ENCODE peak calls at places on chromosomes 16 and 17, in four cellular contexts. H is A549, R is HepG2, A is K562. S is an unnamed sample.

GRCh38 chr16:86635926-86636325 is 57.6 kb downstream of the FOXL1 start:
- DNase-seq in R (no peak), A (no peak), H (no peak), S (no peak)

GRCh38 chr16:28846933-28847273 is 755 bp upstream of the TUFM start:
- DNase-seq in R (no peak), A (no peak), H (no peak), S (no peak)

GRCh38 chr16:90019543-90020259 is 445 bp upstream of the DBNDD1 start:
- DNase-seq in R (peak), H (peak), A (peak), S (peak)

GRCh38 chr17:10099051-10099571 is 99.3 kb downstream of the GAS7 start:
- DNase-seq in R (no peak), H (no peak), A (no peak), S (no peak)

GRCh38 chr17:80901319-80901718 is 90.3 kb upstream of the CHMP6 start:
- DNase-seq in H (no peak), A (no peak), R (no peak), S (no peak)

GRCh38 chr16:81755915-81756644 is 23.0 kb upstream of the PLCG2 start:
- DNase-seq in H (no peak), R (no peak), A (no peak), S (no peak)

GRCh38 chr16:30395155-30395991 is at the start of gene ZNF48:
- DNase-seq in H (peak), A (peak), R (peak), S (peak)

GRCh38 chr17:77488531-77489238 is 347.9 kb downstream of the SEC14L1 start:
- DNase-seq in R (no peak), H (no peak), A (no peak), S (no peak)

GRCh38 chr17:37340804-37341203 is 35.0 kb upstream of the C17orf78 start:
- DNase-seq in H (no peak), R (no peak), A (no peak), S (no peak)

GRCh38 chr17:8870406-8871040 is 3.0 kb upstream of the PIK3R6 start:
- DNase-seq in H (no peak), A (no peak), R (no peak), S (no peak)

GRCh38 chr17:38844261-38844757 is 9.2 kb downstream of the RPL23 start:
- DNase-seq in H (no peak), R (peak), A (no peak), S (no peak)

GRCh38 chr17:40516581-40517285 is 15.3 kb upstream of the TNS4 start:
- DNase-seq in R (peak), A (peak), H (peak), S (no peak)

GRCh38 chr17:50559674-50560184 is 786 bp upstream of the CACNA1G start:
- DNase-seq in H (peak), A (peak), R (no peak), S (peak)

GRCh38 chr17:31623990-31624389 is 232.5 kb downstream of the RAB11FIP4 start:
- DNase-seq in H (no peak), A (no peak), R (no peak), S (no peak)

GRCh38 chr17:31631759-31632158 is 227.3 kb downstream of the COPRS start:
- DNase-seq in A (no peak), H (no peak), R (no peak), S (no peak)

GRCh38 chr17:31629696-31630470 is 229.2 kb downstream of the COPRS start:
- DNase-seq in H (no peak), A (no peak), R (no peak), S (no peak)

GRCh38 chr17:31627960-31628359 is 231.1 kb downstream of the COPRS start:
- DNase-seq in A (no peak), R (no peak), H (no peak), S (no peak)
- TF ChIP-seq NR3C1 in A (no peak), R (no peak), H (no peak), S (no peak)

GRCh38 chr17:17419621-17420020 is 57.2 kb upstream of the MED9 start:
- DNase-seq in R (no peak), A (no peak), H (no peak), S (no peak)
- TF ChIP-seq NR3C1 in R (no peak), A (no peak), H (no peak), S (no peak)

DNA sequence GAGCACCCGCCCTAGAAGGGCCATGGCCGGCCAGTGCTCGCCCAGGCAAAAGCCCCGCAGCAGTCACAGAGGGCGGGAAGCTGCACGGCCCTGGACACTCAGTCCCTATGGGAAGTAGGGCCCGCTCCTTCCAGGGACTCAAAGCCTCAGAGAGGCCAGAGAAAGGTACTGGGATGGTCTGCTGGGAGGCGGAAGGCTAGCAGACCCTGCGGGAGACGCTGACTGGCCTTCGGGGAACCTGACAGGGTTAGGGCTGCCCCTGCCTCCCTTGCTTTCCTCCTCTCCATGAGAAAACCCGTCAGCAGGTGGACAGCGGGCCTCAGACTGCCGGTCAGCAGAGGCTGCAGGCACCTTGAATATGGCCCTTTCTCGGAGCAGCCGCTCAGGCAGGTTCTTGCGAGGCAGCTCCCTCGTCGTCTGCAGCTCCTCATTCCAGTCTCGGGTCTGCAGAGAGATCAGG is 11.5 kb downstream of the CLUH start:
- DNase-seq in R (no peak), A (no peak), H (no peak), S (peak)
- TF ChIP-seq NR3C1 in R (no peak), A (no peak), H (no peak), S (no peak)

DNA sequence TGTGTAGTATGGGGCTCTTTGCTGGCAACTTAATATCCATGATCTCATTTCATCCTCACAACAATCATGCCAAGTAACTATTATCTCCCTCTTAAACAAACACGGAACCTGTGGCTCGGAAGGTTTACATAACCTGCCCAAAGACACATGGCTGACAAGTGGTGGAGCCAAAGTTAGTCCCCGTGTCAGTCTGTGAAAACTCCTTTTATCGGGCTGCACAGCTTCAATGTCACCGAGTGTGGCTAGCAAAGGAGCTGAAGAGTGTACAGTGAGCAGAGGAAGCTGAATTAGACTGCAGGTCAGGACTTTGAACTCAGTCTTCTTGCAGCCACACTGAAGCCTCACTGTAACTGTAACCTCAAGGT is 80.3 kb downstream of the PARN start:
- DNase-seq in R (peak), H (peak), A (no peak), S (no peak)
- TF ChIP-seq NR3C1 in R (no peak), H (no peak), A (no peak), S (no peak)

GRCh38 chr16:46673320-46674013 is 15.5 kb downstream of the VPS35 start:
- DNase-seq in A (peak), H (peak), R (peak), S (peak)
- TF ChIP-seq NR3C1 in A (no peak), H (no peak), R (no peak), S (no peak)

GRCh38 chr17:18263885-18264682 is 3.6 kb downstream of the MIEF2 start:
- DNase-seq in R (no peak), A (no peak), H (no peak), S (no peak)
- TF ChIP-seq NR3C1 in R (no peak), A (no peak), H (no peak), S (no peak)

DNA sequence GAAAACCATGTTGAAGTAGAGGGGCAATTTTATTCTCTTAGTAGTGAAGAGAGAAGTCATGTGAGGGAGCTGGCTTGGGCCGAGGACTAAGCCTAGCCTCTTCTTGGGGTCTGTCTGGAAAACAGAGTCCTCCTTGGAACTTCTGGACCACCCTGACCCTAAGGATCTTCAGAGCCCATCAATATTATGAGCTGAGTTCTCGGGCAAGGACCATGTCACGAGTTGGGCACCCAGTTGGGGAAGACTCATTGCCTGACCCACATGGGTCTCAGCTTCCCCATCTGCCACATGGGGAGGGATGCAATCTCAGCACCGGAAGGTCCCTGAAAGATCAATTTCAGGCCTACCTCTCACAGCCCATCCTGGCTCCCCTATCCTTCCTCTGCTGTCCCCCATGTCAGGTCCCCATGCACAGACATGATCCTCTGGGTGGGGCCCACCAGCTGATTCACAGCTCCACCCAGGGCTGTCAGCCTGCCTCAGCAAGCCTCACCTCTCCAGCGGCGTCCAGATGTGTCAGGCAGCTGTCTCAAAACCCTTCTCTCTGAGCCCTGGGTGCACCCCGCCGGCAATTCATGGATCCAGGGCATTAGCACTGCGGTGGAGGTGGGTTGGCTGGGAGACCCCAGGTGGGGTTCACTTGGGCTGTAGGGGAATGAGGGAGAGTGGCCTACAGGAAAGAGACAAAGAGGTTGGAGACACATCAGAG is 2.0 kb downstream of the NLRP1 start:
- DNase-seq in A (no peak), H (no peak), R (no peak), S (no peak)
- TF ChIP-seq NR3C1 in A (no peak), H (no peak), R (no peak), S (no peak)

GRCh38 chr16:67982011-67982696 is 1.9 kb upstream of the DPEP3 start:
- DNase-seq in H (no peak), R (no peak), A (no peak), S (no peak)

GRCh38 chr16:67977469-67978227 is 2.7 kb downstream of the DPEP3 start:
- DNase-seq in H (no peak), A (no peak), R (no peak), S (no peak)

GRCh38 chr16:67977005-67977404 is 3.3 kb downstream of the DPEP3 start:
- DNase-seq in R (no peak), H (no peak), A (no peak), S (no peak)

GRCh38 chr16:67976205-67976604 is 4.1 kb downstream of the DPEP3 start:
- DNase-seq in A (no peak), H (no peak), R (no peak), S (no peak)

DNA sequence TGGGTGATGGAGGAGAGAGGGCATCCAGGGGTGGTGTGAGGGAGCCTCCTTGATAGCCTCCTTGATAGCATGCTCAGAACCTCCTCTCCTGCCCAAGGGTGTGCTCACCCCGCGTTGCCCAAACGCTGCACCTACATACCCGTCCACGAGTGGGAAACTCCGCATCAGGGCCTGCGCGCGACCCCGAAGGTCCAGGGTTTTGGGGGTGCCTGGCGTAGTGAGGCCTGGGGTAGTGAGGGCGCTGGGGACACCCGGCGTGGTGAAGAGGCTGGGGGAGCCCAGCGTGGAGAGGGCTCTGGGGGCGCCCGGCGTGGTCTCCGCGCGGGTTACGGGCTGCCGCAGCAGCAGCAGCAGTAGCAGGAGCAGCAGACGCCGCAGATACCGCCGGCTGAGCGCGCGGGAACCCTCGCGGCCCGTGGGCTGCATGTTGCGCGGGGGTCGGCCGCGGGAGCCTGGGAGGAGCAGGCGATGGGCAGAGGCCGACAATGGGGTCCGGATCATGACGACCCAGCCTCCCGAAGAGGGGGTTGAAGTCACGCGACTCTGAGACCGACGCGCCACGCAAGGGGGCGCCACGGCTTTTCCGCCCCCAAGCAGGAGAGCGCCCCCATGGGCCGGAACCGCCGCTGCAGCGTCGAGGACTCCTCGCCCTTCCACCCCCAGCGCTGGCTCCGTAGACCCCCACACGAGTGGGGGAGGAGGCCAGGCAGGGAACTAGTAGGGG is at the start of gene DPEP3:
- DNase-seq in A (no peak), H (no peak), R (no peak), S (peak)
- TF ChIP-seq NR3C1 in A (no peak), H (no peak), R (no peak), S (no peak)

DNA sequence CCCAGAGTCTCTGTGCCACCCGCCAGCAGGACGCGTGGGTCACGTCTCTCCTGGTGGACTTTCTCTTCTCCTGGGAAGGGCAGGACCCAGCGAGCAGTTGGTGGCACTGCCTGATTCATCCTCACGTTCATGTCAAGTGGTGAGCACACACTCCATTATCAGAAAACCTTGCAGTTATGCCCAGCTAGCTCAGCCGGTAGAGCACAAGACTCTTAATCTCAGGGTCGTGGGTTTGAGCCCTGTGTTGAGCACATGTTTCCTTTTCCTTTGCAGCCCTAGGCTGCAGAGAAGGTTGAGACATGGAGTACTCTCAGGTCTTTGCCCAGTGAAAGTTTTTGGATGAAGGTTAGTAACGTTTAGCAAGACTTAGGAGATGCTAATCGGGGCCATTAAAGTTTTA is 8.0 kb downstream of the OR1F1 start:
- DNase-seq in A (no peak), R (peak), H (peak), S (no peak)
- TF ChIP-seq NR3C1 in A (no peak), R (no peak), H (no peak), S (no peak)